ENCODE peak calls at places on chromosomes 7 and 10, in six cellular contexts. One of them, this sample, is unnamed.
A peak's percentile ranks its signal among the peaks of the same experiment; 100 is the strongest.

GRCh38 chr10:7365029-7365750 is 45.6 kb downstream of the SFMBT2 start:
- DNase-seq in left ventricle myocardium superior: no peak
- DNase-seq in WTC11: no peak
- DNase-seq in ovary: no peak
- DNase-seq in colonic mucosa: no peak
- DNase-seq in EL: no peak
- DNase-seq in this sample: no peak

GRCh38 chr7:98930921-98931320 is 52.6 kb downstream of the TRRAP start:
- DNase-seq in left ventricle myocardium superior: no peak
- DNase-seq in WTC11: no peak
- DNase-seq in ovary: no peak
- DNase-seq in colonic mucosa: no peak
- DNase-seq in EL: no peak
- DNase-seq in this sample: no peak

GRCh38 chr10:23432161-23432560 is 6.7 kb upstream of the OTUD1 start:
- DNase-seq in left ventricle myocardium superior: no peak
- DNase-seq in WTC11: no peak
- DNase-seq in ovary: no peak
- DNase-seq in colonic mucosa: peak; percentile 30
- DNase-seq in EL: no peak
- DNase-seq in this sample: no peak

GRCh38 chr10:47277352-47278151 is 22.4 kb upstream of the GDF10 start:
- DNase-seq in left ventricle myocardium superior: no peak
- DNase-seq in WTC11: no peak
- DNase-seq in ovary: no peak
- DNase-seq in colonic mucosa: no peak
- DNase-seq in EL: no peak
- DNase-seq in this sample: no peak

GRCh38 chr7:88184848-88185304 is 35.0 kb downstream of the SRI start:
- DNase-seq in left ventricle myocardium superior: no peak
- DNase-seq in WTC11: no peak
- DNase-seq in ovary: no peak
- DNase-seq in colonic mucosa: no peak
- DNase-seq in EL: peak; percentile 7
- DNase-seq in this sample: no peak

GRCh38 chr7:77940647-77941046 is 142.1 kb downstream of the PHTF2 start:
- DNase-seq in left ventricle myocardium superior: no peak
- DNase-seq in WTC11: no peak
- DNase-seq in ovary: peak; percentile 8
- DNase-seq in colonic mucosa: no peak
- DNase-seq in EL: peak; percentile 28
- DNase-seq in this sample: no peak

GRCh38 chr10:75003195-75003594 is 108.3 kb upstream of the SAMD8 start:
- DNase-seq in left ventricle myocardium superior: no peak
- DNase-seq in WTC11: no peak
- DNase-seq in ovary: no peak
- DNase-seq in colonic mucosa: no peak
- DNase-seq in EL: no peak
- DNase-seq in this sample: no peak

GRCh38 chr10:130423455-130424305 is 287.5 kb downstream of the GLRX3 start:
- DNase-seq in left ventricle myocardium superior: no peak
- DNase-seq in WTC11: no peak
- DNase-seq in ovary: no peak
- DNase-seq in colonic mucosa: no peak
- DNase-seq in EL: no peak
- DNase-seq in this sample: no peak

GRCh38 chr10:12597800-12598750 is 248.7 kb downstream of the CAMK1D start:
- DNase-seq in left ventricle myocardium superior: no peak
- DNase-seq in WTC11: no peak
- DNase-seq in ovary: no peak
- DNase-seq in colonic mucosa: no peak
- DNase-seq in EL: no peak
- DNase-seq in this sample: no peak

GRCh38 chr7:149865437-149865836 is 8.3 kb upstream of the ATP6V0E2 start:
- DNase-seq in left ventricle myocardium superior: no peak
- DNase-seq in WTC11: no peak
- DNase-seq in ovary: no peak
- DNase-seq in colonic mucosa: no peak
- DNase-seq in EL: no peak
- DNase-seq in this sample: no peak

GRCh38 chr7:132933076-132933466 is 148.8 kb downstream of the CHCHD3 start:
- DNase-seq in left ventricle myocardium superior: no peak
- DNase-seq in WTC11: no peak
- DNase-seq in ovary: no peak
- DNase-seq in colonic mucosa: no peak
- DNase-seq in EL: peak; percentile 58
- DNase-seq in this sample: no peak

GRCh38 chr10:124281666-124282065 is 137.1 kb downstream of the OAT start:
- DNase-seq in left ventricle myocardium superior: no peak
- DNase-seq in WTC11: no peak
- DNase-seq in ovary: no peak
- DNase-seq in colonic mucosa: no peak
- DNase-seq in EL: no peak
- DNase-seq in this sample: no peak

GRCh38 chr10:120186506-120186905 is 270.5 kb upstream of the PLPP4 start:
- DNase-seq in left ventricle myocardium superior: no peak
- DNase-seq in WTC11: no peak
- DNase-seq in ovary: no peak
- DNase-seq in colonic mucosa: no peak
- DNase-seq in EL: no peak
- DNase-seq in this sample: no peak

GRCh38 chr10:52696232-52696631 is 76.4 kb downstream of the MBL2 start:
- DNase-seq in left ventricle myocardium superior: no peak
- DNase-seq in WTC11: no peak
- DNase-seq in ovary: no peak
- DNase-seq in colonic mucosa: no peak
- DNase-seq in EL: no peak
- DNase-seq in this sample: no peak

GRCh38 chr10:91682912-91683311 is 50.0 kb upstream of the PPP1R3C start:
- DNase-seq in left ventricle myocardium superior: no peak
- DNase-seq in WTC11: no peak
- DNase-seq in ovary: no peak
- DNase-seq in colonic mucosa: no peak
- DNase-seq in EL: no peak
- DNase-seq in this sample: no peak

GRCh38 chr10:42979730-42980467 is 97.0 kb upstream of the RET start:
- DNase-seq in left ventricle myocardium superior: no peak
- DNase-seq in WTC11: no peak
- DNase-seq in ovary: no peak
- DNase-seq in colonic mucosa: no peak
- DNase-seq in EL: no peak
- DNase-seq in this sample: peak; percentile 27

GRCh38 chr10:126222736-126223511 is 165.4 kb downstream of the ADAM12 start:
- DNase-seq in left ventricle myocardium superior: no peak
- DNase-seq in WTC11: no peak
- DNase-seq in ovary: no peak
- DNase-seq in colonic mucosa: no peak
- DNase-seq in EL: no peak
- DNase-seq in this sample: no peak

GRCh38 chr10:132876967-132877366 is 65.4 kb downstream of the CFAP46 start:
- DNase-seq in left ventricle myocardium superior: peak; percentile 17
- DNase-seq in WTC11: peak; percentile 6
- DNase-seq in ovary: no peak
- DNase-seq in colonic mucosa: no peak
- DNase-seq in EL: no peak
- DNase-seq in this sample: peak; percentile 23

GRCh38 chr10:103476046-103476768 is 2.8 kb downstream of the CALHM3 start:
- DNase-seq in left ventricle myocardium superior: no peak
- DNase-seq in WTC11: peak; percentile 73
- DNase-seq in ovary: no peak
- DNase-seq in colonic mucosa: no peak
- DNase-seq in EL: no peak
- DNase-seq in this sample: peak; percentile 91

GRCh38 chr10:114239117-114239993 is at the start of gene VWA2:
- DNase-seq in left ventricle myocardium superior: peak; percentile 67
- DNase-seq in WTC11: peak; percentile 69
- DNase-seq in ovary: no peak
- DNase-seq in colonic mucosa: peak; percentile 61
- DNase-seq in EL: no peak
- DNase-seq in this sample: peak; percentile 71

GRCh38 chr7:6656413-6656812 is 19.3 kb downstream of the ZNF316 start:
- DNase-seq in left ventricle myocardium superior: no peak
- DNase-seq in WTC11: no peak
- DNase-seq in ovary: no peak
- DNase-seq in colonic mucosa: no peak
- DNase-seq in EL: no peak
- DNase-seq in this sample: no peak

GRCh38 chr10:99523251-99523773 is 9.4 kb upstream of the NKX2-3 start:
- DNase-seq in left ventricle myocardium superior: no peak
- DNase-seq in WTC11: peak; percentile 75
- DNase-seq in ovary: no peak
- DNase-seq in colonic mucosa: peak; percentile 32
- DNase-seq in EL: no peak
- DNase-seq in this sample: peak; percentile 81

GRCh38 chr10:80684217-80684616 is 146.5 kb downstream of the SH2D4B start:
- DNase-seq in left ventricle myocardium superior: no peak
- DNase-seq in WTC11: no peak
- DNase-seq in ovary: no peak
- DNase-seq in colonic mucosa: no peak
- DNase-seq in EL: peak; percentile 8
- DNase-seq in this sample: no peak

GRCh38 chr7:69256634-69257081 is 341.6 kb upstream of the AUTS2 start:
- DNase-seq in left ventricle myocardium superior: peak; percentile 62
- DNase-seq in WTC11: no peak
- DNase-seq in ovary: no peak
- DNase-seq in colonic mucosa: no peak
- DNase-seq in EL: no peak
- DNase-seq in this sample: no peak

GRCh38 chr10:13348216-13349017 is at the start of gene SEPHS1:
- DNase-seq in left ventricle myocardium superior: peak; percentile 84
- DNase-seq in WTC11: peak; percentile 81
- DNase-seq in ovary: peak; percentile 61
- DNase-seq in colonic mucosa: peak; percentile 82
- DNase-seq in EL: peak; percentile 78
- DNase-seq in this sample: peak; percentile 83

GRCh38 chr7:144672869-144673268 is 163.0 kb downstream of the TPK1 start:
- DNase-seq in left ventricle myocardium superior: no peak
- DNase-seq in WTC11: no peak
- DNase-seq in ovary: no peak
- DNase-seq in colonic mucosa: no peak
- DNase-seq in EL: no peak
- DNase-seq in this sample: no peak

GRCh38 chr7:102063736-102064135 is 222.9 kb upstream of the SH2B2 start:
- DNase-seq in left ventricle myocardium superior: no peak
- DNase-seq in WTC11: peak; percentile 76
- DNase-seq in ovary: no peak
- DNase-seq in colonic mucosa: peak; percentile 89
- DNase-seq in EL: peak; percentile 80
- DNase-seq in this sample: peak; percentile 80

GRCh38 chr10:29635711-29636144 is 957 bp upstream of the SVIL start:
- DNase-seq in left ventricle myocardium superior: peak; percentile 44
- DNase-seq in WTC11: peak; percentile 43
- DNase-seq in ovary: peak; percentile 18
- DNase-seq in colonic mucosa: peak; percentile 50
- DNase-seq in EL: no peak
- DNase-seq in this sample: peak; percentile 59

GRCh38 chr7:102039706-102040105 is 222.3 kb downstream of the CUX1 start:
- DNase-seq in left ventricle myocardium superior: no peak
- DNase-seq in WTC11: no peak
- DNase-seq in ovary: no peak
- DNase-seq in colonic mucosa: no peak
- DNase-seq in EL: no peak
- DNase-seq in this sample: no peak

GRCh38 chr10:17516376-17516775 is 62.0 kb upstream of the ST8SIA6 start:
- DNase-seq in left ventricle myocardium superior: no peak
- DNase-seq in WTC11: no peak
- DNase-seq in ovary: no peak
- DNase-seq in colonic mucosa: no peak
- DNase-seq in EL: no peak
- DNase-seq in this sample: no peak

GRCh38 chr10:123031124-123031523 is 22.3 kb downstream of the ACADSB start:
- DNase-seq in left ventricle myocardium superior: no peak
- DNase-seq in WTC11: no peak
- DNase-seq in ovary: no peak
- DNase-seq in colonic mucosa: no peak
- DNase-seq in EL: no peak
- DNase-seq in this sample: no peak

GRCh38 chr10:58219875-58220274 is 47.8 kb downstream of the IPMK start:
- DNase-seq in left ventricle myocardium superior: no peak
- DNase-seq in WTC11: no peak
- DNase-seq in ovary: no peak
- DNase-seq in colonic mucosa: no peak
- DNase-seq in EL: peak; percentile 31
- DNase-seq in this sample: no peak

GRCh38 chr10:110355181-110355831 is 50.6 kb upstream of the SMNDC1 start:
- DNase-seq in left ventricle myocardium superior: no peak
- DNase-seq in WTC11: no peak
- DNase-seq in ovary: no peak
- DNase-seq in colonic mucosa: no peak
- DNase-seq in EL: no peak
- DNase-seq in this sample: no peak

GRCh38 chr7:33918401-33919120 is 13.2 kb downstream of the BMPER start:
- DNase-seq in left ventricle myocardium superior: no peak
- DNase-seq in WTC11: no peak
- DNase-seq in ovary: no peak
- DNase-seq in colonic mucosa: no peak
- DNase-seq in EL: no peak
- DNase-seq in this sample: no peak

This sample was measured in H9.